ENCODE peak calls at places on chromosomes 16 and 17, in four cellular contexts. S, P, F and I are unnamed samples.

GRCh38 chr17:58789160-58789559 is 33.5 kb downstream of the PPM1E start:
- DNase-seq in S (no peak), P (no peak), F (no peak), I (no peak)

GRCh38 chr17:14434506-14434905 is 133.6 kb downstream of the HS3ST3B1 start:
- DNase-seq in S (no peak), P (no peak), F (peak; percentile 1), I (no peak)

GRCh38 chr17:36496018-36496789 is 9.7 kb downstream of the ZNHIT3 start:
- DNase-seq in S (no peak), P (no peak), F (no peak), I (no peak)

GRCh38 chr17:37089998-37090397 is 141.2 kb downstream of the AATF start:
- DNase-seq in S (no peak), P (no peak), F (peak; percentile 23), I (no peak)

GRCh38 chr17:17146791-17147406 is 59.2 kb downstream of the PLD6 start:
- DNase-seq in S (peak; percentile 10), P (peak; percentile 41), F (no peak), I (no peak)

GRCh38 chr17:57954421-57955182 is 610 bp downstream of the CUEDC1 start:
- DNase-seq in S (no peak), P (no peak), F (no peak), I (peak; percentile 84)

GRCh38 chr17:80918731-80919130 is 72.9 kb upstream of the CHMP6 start:
- DNase-seq in S (no peak), P (no peak), F (no peak), I (no peak)

GRCh38 chr17:80671823-80672105 is 127.1 kb downstream of the RPTOR start:
- DNase-seq in S (no peak), P (no peak), F (no peak), I (no peak)

GRCh38 chr17:59074494-59074893 is 32.2 kb downstream of the TRIM37 start:
- DNase-seq in S (no peak), P (no peak), F (no peak), I (no peak)

GRCh38 chr17:7436556-7437368 is 1.5 kb downstream of the TMEM102 start:
- DNase-seq in S (no peak), P (peak; percentile 30), F (no peak), I (peak; percentile 80)
- TF ChIP-seq MXI1 in S (no peak), P (peak; percentile 58), F (peak; percentile 70), I (peak; percentile 54)

GRCh38 chr17:40113961-40114272 is 7.9 kb upstream of the MSL1 start:
- DNase-seq in S (no peak), P (no peak), F (no peak), I (no peak)
- TF ChIP-seq YY1 in S (no peak), P (no peak), F (no peak), I (no peak)

GRCh38 chr16:12573730-12574383 is 229.8 kb downstream of the CPPED1 start:
- DNase-seq in S (peak; percentile 80), P (peak; percentile 86), F (no peak), I (peak; percentile 82)
- TF ChIP-seq MXI1 in S (no peak), P (peak; percentile 30), F (no peak), I (no peak)

DNA sequence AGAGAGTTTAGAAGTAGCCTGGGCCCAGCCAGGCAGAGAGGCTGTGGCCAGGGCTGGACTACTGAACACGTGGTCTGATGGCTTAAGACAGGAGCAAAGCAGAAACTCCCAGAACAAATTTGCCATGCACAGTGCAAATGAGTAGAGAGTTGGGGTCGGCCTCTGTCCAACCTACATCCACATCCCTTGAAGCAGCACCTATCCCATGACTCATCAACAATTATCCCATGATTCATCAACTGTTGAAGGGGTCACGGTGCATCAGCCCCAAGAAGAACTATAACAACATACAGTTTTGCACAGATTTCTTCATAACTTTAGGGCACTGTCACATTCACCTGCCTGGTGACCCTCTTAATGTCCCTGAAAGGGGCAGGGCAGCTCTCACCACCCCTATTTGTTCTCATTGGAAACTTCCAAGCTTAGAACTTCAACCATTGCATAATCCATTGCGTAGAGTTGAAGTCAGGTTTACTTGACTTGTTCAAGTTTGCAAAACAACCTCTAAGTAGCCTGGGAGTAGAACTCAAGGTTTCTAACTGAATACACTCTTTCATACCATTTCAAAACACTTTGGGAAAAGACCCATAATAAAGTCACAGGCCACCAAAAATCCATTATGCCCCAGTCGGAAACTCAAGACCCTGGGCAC is 235.2 kb upstream of the CDH5 start:
- DNase-seq in S (no peak), P (no peak), F (no peak), I (no peak)
- TF ChIP-seq YY1 in S (no peak), P (no peak), F (no peak), I (no peak)

GRCh38 chr17:40541873-40542561 is 23.3 kb downstream of the CCR7 start:
- DNase-seq in S (no peak), P (no peak), F (no peak), I (no peak)

GRCh38 chr17:40541060-40541872 is 24.0 kb downstream of the CCR7 start:
- DNase-seq in S (peak; percentile 36), P (peak; percentile 56), F (no peak), I (no peak)

GRCh38 chr17:40539711-40540411 is 25.4 kb downstream of the CCR7 start:
- DNase-seq in S (no peak), P (no peak), F (no peak), I (no peak)

GRCh38 chr17:40538936-40539705 is 26.2 kb downstream of the CCR7 start:
- DNase-seq in S (no peak), P (no peak), F (no peak), I (no peak)

GRCh38 chr17:40540448-40540847 is 24.8 kb downstream of the CCR7 start:
- DNase-seq in S (no peak), P (no peak), F (no peak), I (no peak)
- TF ChIP-seq MXI1 in S (no peak), P (no peak), F (no peak), I (no peak)

GRCh38 chr17:73005360-73005759 is 87.1 kb downstream of the SLC39A11 start:
- DNase-seq in S (no peak), P (no peak), F (no peak), I (no peak)
- TF ChIP-seq YY1 in S (no peak), P (no peak), F (no peak), I (no peak)

GRCh38 chr17:45110676-45111611 is 21.4 kb downstream of the PLCD3 start:
- DNase-seq in S (no peak), P (no peak), F (no peak), I (peak; percentile 36)
- TF ChIP-seq MXI1 in S (no peak), P (no peak), F (no peak), I (no peak)